ENCODE peak calls at places on chromosomes 1 and 21, in six cellular contexts. One of them, this sample, is unnamed.

GRCh38 chr1:58782308-58783089 is 1.3 kb downstream of the JUN start:
- DNase-seq in neuronal stem cell: peak
- DNase-seq in H1: no peak
- DNase-seq in H9: peak
- DNase-seq in trophoblast cell: peak
- DNase-seq in mesenchymal stem cell: peak
- DNase-seq in this sample: peak

GRCh38 chr1:33390550-33390949 is 40.3 kb downstream of the PHC2 start:
- DNase-seq in H1: no peak
- DNase-seq in trophoblast cell: peak
- DNase-seq in H9: no peak
- DNase-seq in mesenchymal stem cell: peak
- DNase-seq in neuronal stem cell: no peak
- DNase-seq in this sample: peak

GRCh38 chr1:43711049-43711448 is 3.7 kb downstream of the ST3GAL3 start:
- DNase-seq in H9: no peak
- DNase-seq in mesenchymal stem cell: peak
- DNase-seq in H1: no peak
- DNase-seq in neuronal stem cell: no peak
- DNase-seq in trophoblast cell: no peak
- DNase-seq in this sample: peak

GRCh38 chr1:154608522-154609294 is 722 bp upstream of the ADAR start:
- DNase-seq in trophoblast cell: peak
- DNase-seq in H1: no peak
- DNase-seq in H9: peak
- DNase-seq in neuronal stem cell: peak
- DNase-seq in mesenchymal stem cell: peak
- DNase-seq in this sample: peak

GRCh38 chr1:25556791-25557476 is 13.5 kb downstream of the LDLRAP1 start:
- DNase-seq in H9: no peak
- DNase-seq in trophoblast cell: no peak
- DNase-seq in neuronal stem cell: no peak
- DNase-seq in H1: no peak
- DNase-seq in mesenchymal stem cell: no peak
- DNase-seq in this sample: peak

GRCh38 chr1:24009406-24009805 is 29.3 kb upstream of the SRSF10 start:
- DNase-seq in mesenchymal stem cell: peak
- DNase-seq in H9: no peak
- DNase-seq in neuronal stem cell: no peak
- DNase-seq in H1: no peak
- DNase-seq in trophoblast cell: no peak
- DNase-seq in this sample: peak

GRCh38 chr1:13965770-13966398 is 265.9 kb downstream of the PRDM2 start:
- DNase-seq in H1: peak
- DNase-seq in mesenchymal stem cell: peak
- DNase-seq in H9: peak
- DNase-seq in trophoblast cell: peak
- DNase-seq in neuronal stem cell: peak
- DNase-seq in this sample: peak

GRCh38 chr1:10667815-10668214 is 128.6 kb downstream of the CASZ1 start:
- DNase-seq in H9: no peak
- DNase-seq in trophoblast cell: no peak
- DNase-seq in H1: no peak
- DNase-seq in mesenchymal stem cell: no peak
- DNase-seq in neuronal stem cell: no peak
- DNase-seq in this sample: no peak

GRCh38 chr1:161215079-161215478 is at the start of gene FCER1G:
- DNase-seq in neuronal stem cell: no peak
- DNase-seq in trophoblast cell: no peak
- DNase-seq in H9: no peak
- DNase-seq in H1: no peak
- DNase-seq in mesenchymal stem cell: no peak
- DNase-seq in this sample: no peak

GRCh38 chr1:7319196-7319595 is 451.9 kb upstream of the VAMP3 start:
- DNase-seq in mesenchymal stem cell: no peak
- DNase-seq in neuronal stem cell: no peak
- DNase-seq in H9: peak
- DNase-seq in H1: no peak
- DNase-seq in trophoblast cell: no peak
- DNase-seq in this sample: no peak
- H4K91ac ChIP-seq in mesenchymal stem cell: no peak
- H4K91ac ChIP-seq in neuronal stem cell: no peak
- H4K91ac ChIP-seq in H9: no peak
- H4K91ac ChIP-seq in H1: no peak
- H4K91ac ChIP-seq in trophoblast cell: no peak
- H4K91ac ChIP-seq in this sample: no peak

GRCh38 chr1:151282883-151283725 is 1.0 kb downstream of the ZNF687 start:
- DNase-seq in trophoblast cell: peak
- DNase-seq in H1: no peak
- DNase-seq in neuronal stem cell: peak
- DNase-seq in H9: no peak
- DNase-seq in mesenchymal stem cell: peak
- DNase-seq in this sample: no peak
- H3K23ac ChIP-seq in trophoblast cell: no peak
- H3K23ac ChIP-seq in H1: no peak
- H3K23ac ChIP-seq in neuronal stem cell: peak
- H3K23ac ChIP-seq in H9: no peak
- H3K23ac ChIP-seq in mesenchymal stem cell: peak
- H3K23ac ChIP-seq in this sample: peak

GRCh38 chr21:15192243-15192642 is 127.4 kb upstream of the NRIP1 start:
- DNase-seq in H9: no peak
- DNase-seq in neuronal stem cell: no peak
- DNase-seq in mesenchymal stem cell: no peak
- DNase-seq in trophoblast cell: peak
- DNase-seq in H1: no peak
- DNase-seq in this sample: no peak
- H3K9ac ChIP-seq in H9: no peak
- H3K9ac ChIP-seq in neuronal stem cell: no peak
- H3K9ac ChIP-seq in mesenchymal stem cell: no peak
- H3K9ac ChIP-seq in trophoblast cell: no peak
- H3K9ac ChIP-seq in H1: no peak
- H3K9ac ChIP-seq in this sample: no peak

GRCh38 chr1:207972350-207972749 is 61.4 kb upstream of the CD34 start:
- DNase-seq in H9: no peak
- DNase-seq in H1: no peak
- DNase-seq in trophoblast cell: no peak
- DNase-seq in mesenchymal stem cell: no peak
- DNase-seq in neuronal stem cell: no peak
- DNase-seq in this sample: no peak

GRCh38 chr1:207970329-207971038 is 59.6 kb upstream of the CD34 start:
- DNase-seq in H9: no peak
- DNase-seq in neuronal stem cell: no peak
- DNase-seq in mesenchymal stem cell: no peak
- DNase-seq in trophoblast cell: no peak
- DNase-seq in H1: no peak
- DNase-seq in this sample: no peak

GRCh38 chr1:207969528-207969927 is 58.6 kb upstream of the CD34 start:
- DNase-seq in H1: no peak
- DNase-seq in H9: no peak
- DNase-seq in mesenchymal stem cell: no peak
- DNase-seq in trophoblast cell: no peak
- DNase-seq in neuronal stem cell: no peak
- DNase-seq in this sample: no peak

GRCh38 chr1:207974146-207974545 is 63.2 kb upstream of the CD34 start:
- DNase-seq in H9: no peak
- DNase-seq in H1: no peak
- DNase-seq in mesenchymal stem cell: no peak
- DNase-seq in trophoblast cell: no peak
- DNase-seq in neuronal stem cell: no peak
- DNase-seq in this sample: no peak

GRCh38 chr1:207971511-207972224 is 60.7 kb upstream of the CD34 start:
- DNase-seq in neuronal stem cell: no peak
- DNase-seq in H9: no peak
- DNase-seq in trophoblast cell: no peak
- DNase-seq in mesenchymal stem cell: no peak
- DNase-seq in H1: no peak
- DNase-seq in this sample: no peak
- H4K91ac ChIP-seq in neuronal stem cell: no peak
- H4K91ac ChIP-seq in H9: no peak
- H4K91ac ChIP-seq in trophoblast cell: no peak
- H4K91ac ChIP-seq in mesenchymal stem cell: no peak
- H4K91ac ChIP-seq in H1: no peak
- H4K91ac ChIP-seq in this sample: no peak

GRCh38 chr1:47214554-47214953 is 17.5 kb downstream of the TAL1 start:
- DNase-seq in neuronal stem cell: no peak
- DNase-seq in H1: no peak
- DNase-seq in mesenchymal stem cell: no peak
- DNase-seq in trophoblast cell: no peak
- DNase-seq in H9: no peak
- DNase-seq in this sample: no peak

GRCh38 chr1:47213230-47213676 is 18.8 kb downstream of the TAL1 start:
- DNase-seq in neuronal stem cell: no peak
- DNase-seq in H1: no peak
- DNase-seq in trophoblast cell: no peak
- DNase-seq in mesenchymal stem cell: no peak
- DNase-seq in H9: no peak
- DNase-seq in this sample: no peak

GRCh38 chr1:47216278-47217059 is 15.6 kb downstream of the TAL1 start:
- DNase-seq in H9: no peak
- DNase-seq in mesenchymal stem cell: no peak
- DNase-seq in trophoblast cell: peak
- DNase-seq in H1: no peak
- DNase-seq in neuronal stem cell: no peak
- DNase-seq in this sample: no peak

GRCh38 chr1:47212636-47213229 is 19.3 kb downstream of the TAL1 start:
- DNase-seq in H9: no peak
- DNase-seq in trophoblast cell: no peak
- DNase-seq in neuronal stem cell: no peak
- DNase-seq in mesenchymal stem cell: no peak
- DNase-seq in H1: no peak
- DNase-seq in this sample: no peak

DNA sequence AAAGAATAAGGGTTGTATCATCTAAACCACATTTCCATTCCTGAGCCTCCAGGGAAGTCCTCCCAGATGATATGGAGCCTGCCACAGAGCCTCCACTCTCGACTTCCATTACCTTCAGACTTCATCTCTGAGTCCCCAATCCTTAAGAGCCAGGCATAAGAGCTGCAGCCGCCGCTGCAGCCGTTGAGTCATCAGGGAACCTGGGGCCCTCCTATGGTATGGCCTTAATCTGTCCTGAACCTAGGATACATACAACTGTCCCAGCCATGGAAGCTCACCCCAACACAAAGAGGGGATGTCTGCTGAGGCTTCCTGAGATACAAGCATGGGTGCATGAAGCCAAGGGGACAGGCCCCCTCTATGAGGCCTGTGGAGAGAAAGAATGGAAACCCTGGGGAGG is 16.3 kb downstream of the TAL1 start:
- DNase-seq in H1: no peak
- DNase-seq in trophoblast cell: no peak
- DNase-seq in H9: no peak
- DNase-seq in neuronal stem cell: no peak
- DNase-seq in mesenchymal stem cell: no peak
- DNase-seq in this sample: no peak
- H3K23ac ChIP-seq in H1: no peak
- H3K23ac ChIP-seq in trophoblast cell: no peak
- H3K23ac ChIP-seq in H9: no peak
- H3K23ac ChIP-seq in neuronal stem cell: no peak
- H3K23ac ChIP-seq in mesenchymal stem cell: no peak
- H3K23ac ChIP-seq in this sample: no peak

DNA sequence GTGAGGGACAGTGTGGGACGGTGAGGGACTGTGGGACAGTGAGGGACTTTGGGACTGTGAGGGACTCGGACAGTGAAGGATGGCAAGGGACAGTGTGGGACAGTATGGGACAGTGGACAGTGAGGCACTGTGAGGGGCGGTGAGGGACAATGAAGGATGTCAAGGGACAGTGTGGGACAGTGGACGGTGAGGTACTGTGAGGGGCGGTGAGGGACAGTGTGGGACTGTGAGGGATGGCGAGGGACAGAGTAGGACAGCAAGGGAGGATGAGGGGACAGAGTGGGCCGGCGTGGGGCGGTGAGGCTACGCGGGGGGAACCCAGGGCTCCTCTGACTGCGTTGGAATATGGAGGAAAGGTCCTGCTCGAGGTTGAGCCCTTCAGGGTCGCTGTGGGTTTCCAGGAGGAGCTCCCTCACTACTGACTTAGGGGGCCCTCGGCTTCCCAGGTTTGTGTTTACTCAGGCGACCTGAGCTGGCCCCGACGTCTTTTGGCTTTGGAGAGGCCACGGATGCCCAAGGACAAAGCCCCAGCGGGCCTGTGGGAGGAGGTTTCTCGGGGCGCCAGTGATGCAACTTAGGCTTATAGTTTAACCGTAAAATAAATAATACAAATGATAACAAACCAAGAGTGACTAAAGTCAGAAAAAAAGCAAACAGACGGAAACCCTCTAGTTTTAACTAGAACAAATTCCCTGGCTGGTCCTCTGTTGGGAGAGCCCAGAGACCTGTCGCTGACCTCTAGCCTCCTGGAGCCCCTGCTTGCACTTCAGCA is 1.1 kb upstream of the ERRFI1 start:
- DNase-seq in mesenchymal stem cell: peak
- DNase-seq in trophoblast cell: no peak
- DNase-seq in H1: no peak
- DNase-seq in H9: peak
- DNase-seq in neuronal stem cell: no peak
- DNase-seq in this sample: peak
- H3K9ac ChIP-seq in mesenchymal stem cell: peak
- H3K9ac ChIP-seq in trophoblast cell: peak
- H3K9ac ChIP-seq in H1: peak
- H3K9ac ChIP-seq in H9: no peak
- H3K9ac ChIP-seq in neuronal stem cell: peak
- H3K9ac ChIP-seq in this sample: peak

GRCh38 chr1:4022715-4023114 is 122.6 kb upstream of the C1orf174 start:
- DNase-seq in H9: no peak
- DNase-seq in neuronal stem cell: no peak
- DNase-seq in trophoblast cell: no peak
- DNase-seq in mesenchymal stem cell: no peak
- DNase-seq in H1: no peak
- DNase-seq in this sample: no peak

GRCh38 chr1:4027008-4027407 is 126.9 kb upstream of the C1orf174 start:
- DNase-seq in mesenchymal stem cell: no peak
- DNase-seq in neuronal stem cell: no peak
- DNase-seq in trophoblast cell: no peak
- DNase-seq in H9: no peak
- DNase-seq in H1: no peak
- DNase-seq in this sample: no peak

GRCh38 chr1:4023678-4024077 is 123.6 kb upstream of the C1orf174 start:
- DNase-seq in mesenchymal stem cell: no peak
- DNase-seq in trophoblast cell: no peak
- DNase-seq in H9: no peak
- DNase-seq in H1: no peak
- DNase-seq in neuronal stem cell: no peak
- DNase-seq in this sample: no peak

GRCh38 chr1:4025752-4026151 is 125.7 kb upstream of the C1orf174 start:
- DNase-seq in trophoblast cell: no peak
- DNase-seq in H1: no peak
- DNase-seq in H9: no peak
- DNase-seq in mesenchymal stem cell: no peak
- DNase-seq in neuronal stem cell: no peak
- DNase-seq in this sample: no peak

DNA sequence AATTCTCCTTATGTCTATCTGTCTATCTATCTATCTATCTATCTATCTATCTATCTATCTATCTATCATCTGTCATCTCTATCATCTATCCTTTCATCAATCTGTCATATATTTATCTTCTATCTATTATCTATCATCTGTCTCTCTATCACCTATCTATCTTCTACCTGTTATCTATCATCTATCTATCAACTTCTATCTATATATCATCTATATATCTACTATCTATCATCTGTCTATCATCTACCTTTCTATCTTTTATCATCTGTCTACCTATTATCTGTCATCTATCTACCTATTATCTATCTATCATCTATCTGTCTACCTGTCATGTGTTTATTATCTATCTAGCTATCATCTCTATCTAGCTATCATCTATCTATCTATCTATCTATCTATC is 124.7 kb upstream of the C1orf174 start:
- DNase-seq in neuronal stem cell: no peak
- DNase-seq in mesenchymal stem cell: no peak
- DNase-seq in H9: no peak
- DNase-seq in trophoblast cell: no peak
- DNase-seq in H1: no peak
- DNase-seq in this sample: no peak
- H4K91ac ChIP-seq in neuronal stem cell: no peak
- H4K91ac ChIP-seq in mesenchymal stem cell: no peak
- H4K91ac ChIP-seq in H9: no peak
- H4K91ac ChIP-seq in trophoblast cell: no peak
- H4K91ac ChIP-seq in H1: no peak
- H4K91ac ChIP-seq in this sample: no peak